ENCODE peak calls at places on chromosomes 13 and 19, in four cellular contexts. One of them, this sample, is unnamed. For H3K9me3, the result is how much of the 10 kb centered on the place peaks cover.

GRCh38 chr19:53671621-53672111 is 39.9 kb downstream of the DPRX start:
- DNase-seq in endodermal cell: no peak
- DNase-seq in heart left ventricle: no peak
- DNase-seq in Karpas-422: no peak
- DNase-seq in this sample: no peak

GRCh38 chr13:101326710-101327109 is 89.6 kb downstream of the NALCN start:
- DNase-seq in endodermal cell: no peak
- DNase-seq in heart left ventricle: no peak
- DNase-seq in Karpas-422: no peak
- DNase-seq in this sample: no peak

GRCh38 chr13:21033224-21033855 is 28.0 kb downstream of the LATS2 start:
- DNase-seq in endodermal cell: peak
- DNase-seq in heart left ventricle: peak
- DNase-seq in Karpas-422: no peak
- DNase-seq in this sample: no peak

GRCh38 chr13:106661236-106661635 is 93.3 kb upstream of the ARGLU1 start:
- DNase-seq in endodermal cell: no peak
- DNase-seq in heart left ventricle: no peak
- DNase-seq in Karpas-422: no peak
- DNase-seq in this sample: no peak

GRCh38 chr19:58513694-58514563 is 2.1 kb upstream of the SLC27A5 start:
- DNase-seq in endodermal cell: peak
- DNase-seq in heart left ventricle: peak
- DNase-seq in Karpas-422: peak
- DNase-seq in this sample: peak

GRCh38 chr19:50008532-50008931 is 16.6 kb downstream of the VRK3 start:
- DNase-seq in endodermal cell: peak
- DNase-seq in heart left ventricle: no peak
- DNase-seq in Karpas-422: peak
- DNase-seq in this sample: no peak

GRCh38 chr19:12555456-12555930 is 4.2 kb upstream of the ZNF564 start:
- DNase-seq in endodermal cell: peak
- DNase-seq in heart left ventricle: no peak
- DNase-seq in Karpas-422: no peak
- DNase-seq in this sample: no peak

GRCh38 chr13:108270442-108270841 is 924 bp downstream of the TNFSF13B start:
- DNase-seq in endodermal cell: no peak
- DNase-seq in heart left ventricle: no peak
- DNase-seq in Karpas-422: no peak
- DNase-seq in this sample: no peak

GRCh38 chr13:97911311-97912138 is 42.0 kb upstream of the IPO5 start:
- DNase-seq in endodermal cell: peak
- DNase-seq in heart left ventricle: no peak
- DNase-seq in Karpas-422: peak
- DNase-seq in this sample: no peak

GRCh38 chr19:55251296-55252081 is 7.3 kb downstream of the PPP6R1 start:
- DNase-seq in endodermal cell: no peak
- DNase-seq in heart left ventricle: no peak
- DNase-seq in Karpas-422: peak
- DNase-seq in this sample: no peak

GRCh38 chr19:23222998-23223652 is 27.1 kb downstream of the ZNF724 start:
- DNase-seq in endodermal cell: no peak
- DNase-seq in heart left ventricle: no peak
- DNase-seq in Karpas-422: no peak
- DNase-seq in this sample: no peak
- H3K9me3 ChIP-seq in endodermal cell: half or more
- H3K9me3 ChIP-seq in heart left ventricle: half or more
- H3K9me3 ChIP-seq in Karpas-422: under half
- H3K9me3 ChIP-seq in this sample: under half

GRCh38 chr19:27885361-27885760 is 1327.6 kb downstream of the UQCRFS1 start:
- DNase-seq in endodermal cell: peak
- DNase-seq in heart left ventricle: no peak
- DNase-seq in Karpas-422: no peak
- DNase-seq in this sample: no peak

GRCh38 chr19:27889156-27889555 is 1323.8 kb downstream of the UQCRFS1 start:
- DNase-seq in endodermal cell: no peak
- DNase-seq in heart left ventricle: no peak
- DNase-seq in Karpas-422: no peak
- DNase-seq in this sample: no peak

GRCh38 chr19:27890696-27891095 is 1322.3 kb downstream of the UQCRFS1 start:
- DNase-seq in endodermal cell: no peak
- DNase-seq in heart left ventricle: no peak
- DNase-seq in Karpas-422: no peak
- DNase-seq in this sample: no peak

GRCh38 chr19:27890206-27890605 is 1322.7 kb downstream of the UQCRFS1 start:
- DNase-seq in endodermal cell: no peak
- DNase-seq in heart left ventricle: no peak
- DNase-seq in Karpas-422: no peak
- DNase-seq in this sample: no peak

GRCh38 chr19:27887946-27888345 is 1325.0 kb downstream of the UQCRFS1 start:
- DNase-seq in endodermal cell: no peak
- DNase-seq in heart left ventricle: no peak
- DNase-seq in Karpas-422: no peak
- DNase-seq in this sample: no peak
- H3K9me3 ChIP-seq in endodermal cell: under half
- H3K9me3 ChIP-seq in heart left ventricle: under half
- H3K9me3 ChIP-seq in Karpas-422: under half
- H3K9me3 ChIP-seq in this sample: under half

DNA sequence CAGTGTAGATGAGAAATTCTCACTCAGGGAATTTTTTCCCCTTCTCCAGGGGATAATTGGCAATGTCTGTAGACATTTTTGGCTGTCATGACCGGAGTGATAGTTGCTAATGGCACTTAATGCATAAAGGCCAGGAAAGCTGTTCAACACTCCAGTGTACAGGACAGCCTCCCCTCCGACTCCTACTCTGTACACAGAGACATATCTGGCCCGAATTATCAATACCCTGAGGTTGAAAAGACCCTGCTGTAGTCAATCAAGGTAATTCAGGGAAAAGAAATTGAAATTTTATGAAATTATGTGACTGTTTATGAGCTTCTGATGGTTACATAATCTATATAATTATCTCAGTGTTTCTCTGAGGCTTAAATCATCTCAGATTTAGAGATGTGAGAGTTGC is 720.7 kb downstream of the OLFM4 start:
- DNase-seq in endodermal cell: no peak
- DNase-seq in heart left ventricle: no peak
- DNase-seq in Karpas-422: no peak
- DNase-seq in this sample: no peak
- H3K9me3 ChIP-seq in endodermal cell: under half
- H3K9me3 ChIP-seq in heart left ventricle: under half
- H3K9me3 ChIP-seq in Karpas-422: under half
- H3K9me3 ChIP-seq in this sample: under half

DNA sequence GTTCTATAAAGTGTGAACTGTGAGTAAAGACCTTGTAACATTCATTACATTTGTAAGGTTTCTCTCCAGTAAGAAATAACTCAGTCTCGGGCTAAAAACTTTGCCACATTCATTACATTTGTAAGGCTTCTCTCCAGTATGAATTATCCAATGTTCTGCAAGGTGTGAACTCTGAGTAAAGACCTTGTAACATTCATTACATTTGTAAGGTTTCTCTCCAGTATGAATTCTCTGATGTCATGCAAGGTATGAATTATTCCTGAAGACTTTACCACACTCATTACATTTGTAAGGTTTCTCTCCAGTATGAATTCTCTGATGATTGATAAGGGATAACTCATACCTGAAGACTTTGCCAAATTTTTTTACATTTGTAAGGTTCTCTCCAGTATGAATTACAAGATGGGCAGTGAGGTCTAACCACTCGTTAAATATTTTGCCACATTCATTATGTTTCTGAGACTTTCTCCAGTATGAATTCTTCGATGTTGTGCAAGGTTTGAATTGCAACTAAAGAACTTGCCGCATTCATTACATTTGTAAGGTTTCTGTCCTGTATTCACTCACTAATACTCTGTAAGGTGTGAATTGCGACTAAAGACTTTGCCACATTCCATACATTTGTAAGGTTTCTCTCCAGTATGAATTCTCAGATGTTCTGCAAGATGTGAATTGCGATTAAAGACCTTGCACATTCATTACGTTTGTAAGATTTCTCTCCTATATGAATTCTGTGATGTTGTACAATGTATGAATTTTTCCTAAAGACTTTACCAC is 21.2 kb downstream of the ZNF578 start:
- DNase-seq in endodermal cell: no peak
- DNase-seq in heart left ventricle: no peak
- DNase-seq in Karpas-422: no peak
- DNase-seq in this sample: no peak
- H3K9me3 ChIP-seq in endodermal cell: half or more
- H3K9me3 ChIP-seq in heart left ventricle: half or more
- H3K9me3 ChIP-seq in Karpas-422: half or more
- H3K9me3 ChIP-seq in this sample: under half

DNA sequence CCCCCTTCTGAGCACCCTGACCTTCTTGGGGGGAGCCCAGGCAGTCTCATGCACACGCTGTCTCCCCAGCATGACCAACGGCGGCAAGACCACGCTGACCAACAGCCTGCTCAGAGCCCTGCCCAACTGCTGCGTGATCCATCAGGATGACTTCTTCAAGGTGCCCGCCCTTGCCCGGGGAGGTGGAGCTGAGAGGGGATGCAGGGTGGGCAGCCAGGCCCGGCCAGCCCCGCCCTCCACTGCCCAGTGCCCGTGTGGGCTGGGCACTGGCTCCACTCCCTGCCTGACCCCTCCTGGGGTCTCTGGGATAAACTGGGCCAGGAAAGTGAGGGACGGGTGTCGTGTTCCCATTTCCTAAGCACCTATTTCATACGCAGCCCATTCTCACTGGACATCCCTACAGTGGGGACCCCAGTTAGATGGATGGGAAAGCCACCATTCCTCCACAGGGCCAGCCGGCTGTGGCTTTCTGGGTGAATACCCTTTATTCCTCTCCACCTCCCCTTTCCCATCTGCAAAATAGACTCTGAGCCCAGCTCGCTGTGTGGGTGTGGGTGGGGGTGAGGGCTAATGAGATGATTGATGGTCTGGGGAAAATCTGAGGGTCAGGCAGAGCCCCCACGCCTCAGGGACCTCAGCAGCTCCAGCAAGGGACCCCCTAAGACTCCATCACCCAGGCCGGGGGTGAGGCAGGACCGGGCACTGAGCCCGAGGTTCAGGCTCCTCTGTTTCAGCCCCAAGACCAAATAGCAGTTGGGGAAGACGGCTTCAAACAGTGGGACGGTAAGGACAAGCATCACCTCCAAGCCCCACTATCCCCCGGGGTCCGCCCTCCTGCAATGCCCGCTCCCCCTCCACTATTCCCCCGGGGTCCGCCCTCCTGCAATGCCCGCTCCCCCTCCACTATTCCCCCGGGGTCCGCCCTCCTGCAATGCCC is 3.9 kb downstream of the NMRK2 start:
- DNase-seq in endodermal cell: no peak
- DNase-seq in heart left ventricle: no peak
- DNase-seq in Karpas-422: no peak
- DNase-seq in this sample: no peak
- H3K9me3 ChIP-seq in endodermal cell: under half
- H3K9me3 ChIP-seq in heart left ventricle: under half
- H3K9me3 ChIP-seq in Karpas-422: under half
- H3K9me3 ChIP-seq in this sample: under half

DNA sequence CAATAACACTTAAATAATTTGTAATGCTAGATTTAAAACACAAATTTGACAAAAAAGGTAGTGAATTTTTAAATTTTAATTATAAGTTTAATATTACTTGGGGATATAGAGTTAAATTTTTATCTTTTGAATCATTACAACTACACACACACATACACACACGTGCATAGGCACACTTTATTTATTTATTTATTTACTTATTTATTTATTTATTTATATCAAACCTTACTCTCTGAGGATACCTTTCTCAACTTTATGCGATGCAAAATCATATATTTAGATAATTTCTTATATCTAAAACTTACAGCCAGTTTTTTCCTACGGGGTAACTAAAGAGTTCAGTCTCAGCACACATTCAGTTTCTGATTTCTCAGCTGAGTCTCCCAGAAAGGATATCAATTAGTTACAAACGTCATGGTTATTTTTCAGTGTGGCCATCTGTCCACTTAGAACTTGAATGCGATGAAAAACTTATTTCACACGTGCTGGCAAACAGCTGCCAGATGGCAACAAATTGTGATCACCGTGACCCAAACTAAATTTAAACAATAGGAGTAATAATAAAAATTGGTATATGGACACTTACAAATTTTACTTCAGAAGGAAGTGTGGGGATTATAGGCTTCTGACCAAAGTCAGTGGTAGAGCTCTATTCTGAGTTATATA is 683.0 kb upstream of the PRR20A start:
- DNase-seq in endodermal cell: no peak
- DNase-seq in heart left ventricle: no peak
- DNase-seq in Karpas-422: no peak
- DNase-seq in this sample: no peak
- H3K9me3 ChIP-seq in endodermal cell: under half
- H3K9me3 ChIP-seq in heart left ventricle: under half
- H3K9me3 ChIP-seq in Karpas-422: under half
- H3K9me3 ChIP-seq in this sample: under half

DNA sequence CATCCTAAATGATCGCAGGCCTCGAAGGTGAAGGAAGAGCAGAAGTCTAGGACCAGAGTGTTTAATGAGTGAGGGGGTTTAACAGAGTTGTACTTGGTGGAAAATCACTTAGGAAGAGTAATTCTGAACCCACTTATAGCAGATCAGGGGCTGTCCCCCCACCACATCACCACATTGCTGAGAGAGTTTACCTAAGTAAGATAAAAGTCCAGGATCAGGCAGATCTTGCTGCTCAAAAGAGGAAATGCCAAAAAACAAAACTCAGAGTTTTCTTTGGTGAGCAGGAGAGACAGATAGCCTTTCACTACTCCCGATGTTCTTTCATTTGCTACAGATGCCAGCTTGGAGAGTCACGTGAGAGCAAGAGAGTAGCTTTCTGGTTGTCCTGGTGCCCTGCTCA is 15.4 kb downstream of the ZNF317 start:
- DNase-seq in endodermal cell: no peak
- DNase-seq in heart left ventricle: no peak
- DNase-seq in Karpas-422: no peak
- DNase-seq in this sample: no peak
- H3K9me3 ChIP-seq in endodermal cell: half or more
- H3K9me3 ChIP-seq in heart left ventricle: under half
- H3K9me3 ChIP-seq in Karpas-422: under half
- H3K9me3 ChIP-seq in this sample: under half

GRCh38 chr19:6848986-6849385 is 38.4 kb upstream of the ADGRE1 start:
- DNase-seq in endodermal cell: no peak
- DNase-seq in heart left ventricle: no peak
- DNase-seq in Karpas-422: no peak
- DNase-seq in this sample: no peak
- H3K9me3 ChIP-seq in endodermal cell: under half
- H3K9me3 ChIP-seq in heart left ventricle: under half
- H3K9me3 ChIP-seq in Karpas-422: under half
- H3K9me3 ChIP-seq in this sample: under half

GRCh38 chr19:27776020-27776419 is 1436.9 kb downstream of the UQCRFS1 start:
- DNase-seq in endodermal cell: peak
- DNase-seq in heart left ventricle: no peak
- DNase-seq in Karpas-422: peak
- DNase-seq in this sample: no peak

GRCh38 chr19:27776524-27776923 is 1436.4 kb downstream of the UQCRFS1 start:
- DNase-seq in endodermal cell: peak
- DNase-seq in heart left ventricle: no peak
- DNase-seq in Karpas-422: no peak
- DNase-seq in this sample: no peak

GRCh38 chr19:27774337-27774736 is 1438.6 kb downstream of the UQCRFS1 start:
- DNase-seq in endodermal cell: peak
- DNase-seq in heart left ventricle: no peak
- DNase-seq in Karpas-422: peak
- DNase-seq in this sample: no peak

GRCh38 chr19:27774827-27775226 is 1438.1 kb downstream of the UQCRFS1 start:
- DNase-seq in endodermal cell: peak
- DNase-seq in heart left ventricle: no peak
- DNase-seq in Karpas-422: peak
- DNase-seq in this sample: no peak

GRCh38 chr19:27775395-27775794 is 1437.6 kb downstream of the UQCRFS1 start:
- DNase-seq in endodermal cell: peak
- DNase-seq in heart left ventricle: no peak
- DNase-seq in Karpas-422: no peak
- DNase-seq in this sample: no peak
- H3K9me3 ChIP-seq in endodermal cell: half or more
- H3K9me3 ChIP-seq in heart left ventricle: under half
- H3K9me3 ChIP-seq in Karpas-422: under half
- H3K9me3 ChIP-seq in this sample: under half

This sample was measured in right lobe of liver.